ENCODE peak calls at places on chromosomes 3 and 15, in seven cellular contexts. Z is Panc1, W is psoas muscle, R is HepG2, K is fibroblast of lung, Q is cardiac muscle cell, F is adrenal gland. N is an unnamed sample.

GRCh38 chr3:197337214-197337613 is 38.8 kb upstream of the DLG1 start:
- DNase-seq in Z (no peak), W (no peak), R (no peak), K (no peak), Q (no peak), F (no peak), N (no peak)

GRCh38 chr3:55624238-55624637 is 137.1 kb upstream of the WNT5A start:
- DNase-seq in Z (no peak), W (no peak), R (no peak), K (no peak), Q (no peak), F (peak), N (no peak)

GRCh38 chr15:96337354-96337990 is 7.0 kb downstream of the NR2F2 start:
- DNase-seq in Z (no peak), W (no peak), R (peak), K (no peak), Q (no peak), F (peak), N (no peak)

GRCh38 chr3:136954980-136955780 is 2.6 kb upstream of the IL20RB start:
- DNase-seq in Z (no peak), W (no peak), R (peak), K (no peak), Q (no peak), F (no peak), N (no peak)

GRCh38 chr3:45616158-45616557 is 21.6 kb downstream of the LIMD1 start:
- DNase-seq in Z (no peak), W (no peak), R (no peak), K (no peak), Q (no peak), F (no peak), N (no peak)

GRCh38 chr3:27556854-27557253 is 72.7 kb upstream of the SLC4A7 start:
- DNase-seq in Z (no peak), W (no peak), R (no peak), K (peak), Q (no peak), F (no peak), N (peak)

GRCh38 chr3:88057650-88058321 is 1.0 kb downstream of the CGGBP1 start:
- DNase-seq in Z (no peak), W (no peak), R (no peak), K (peak), Q (peak), F (no peak), N (peak)

GRCh38 chr15:66023322-66023972 is 154.2 kb downstream of the RAB11A start:
- DNase-seq in Z (no peak), W (no peak), R (no peak), K (no peak), Q (no peak), F (no peak), N (no peak)

GRCh38 chr3:125125822-125126245 is 70.0 kb upstream of the HEG1 start:
- DNase-seq in Z (no peak), W (no peak), R (peak), K (peak), Q (no peak), F (peak), N (peak)

GRCh38 chr3:170204023-170204472 is 18.2 kb upstream of the PRKCI start:
- DNase-seq in Z (no peak), W (no peak), R (peak), K (no peak), Q (no peak), F (no peak), N (no peak)

GRCh38 chr3:2896281-2896967 is 213.8 kb downstream of the IL5RA start:
- DNase-seq in Z (no peak), W (no peak), R (no peak), K (no peak), Q (no peak), F (no peak), N (peak)

GRCh38 chr3:11514191-11514770 is 129.4 kb downstream of the VGLL4 start:
- DNase-seq in Z (no peak), W (no peak), R (peak), K (peak), Q (no peak), F (peak), N (peak)

GRCh38 chr15:82146990-82147461 is 101.2 kb upstream of the MEX3B start:
- DNase-seq in Z (peak), W (no peak), R (peak), K (peak), Q (no peak), F (peak), N (peak)

GRCh38 chr3:161386991-161387390 is 15.7 kb upstream of the SPTSSB start:
- DNase-seq in Z (no peak), W (no peak), R (peak), K (no peak), Q (no peak), F (no peak), N (no peak)

GRCh38 chr3:97820780-97821179 is 1.0 kb upstream of the CRYBG3 start:
- DNase-seq in Z (no peak), W (no peak), R (no peak), K (no peak), Q (no peak), F (no peak), N (no peak)

GRCh38 chr3:167723872-167724271 is 10.8 kb downstream of the PDCD10 start:
- DNase-seq in Z (no peak), W (no peak), R (no peak), K (no peak), Q (no peak), F (no peak), N (no peak)

GRCh38 chr3:168511428-168512014 is 415.8 kb upstream of the GOLIM4 start:
- DNase-seq in Z (peak), W (no peak), R (no peak), K (peak), Q (peak), F (no peak), N (peak)

DNA sequence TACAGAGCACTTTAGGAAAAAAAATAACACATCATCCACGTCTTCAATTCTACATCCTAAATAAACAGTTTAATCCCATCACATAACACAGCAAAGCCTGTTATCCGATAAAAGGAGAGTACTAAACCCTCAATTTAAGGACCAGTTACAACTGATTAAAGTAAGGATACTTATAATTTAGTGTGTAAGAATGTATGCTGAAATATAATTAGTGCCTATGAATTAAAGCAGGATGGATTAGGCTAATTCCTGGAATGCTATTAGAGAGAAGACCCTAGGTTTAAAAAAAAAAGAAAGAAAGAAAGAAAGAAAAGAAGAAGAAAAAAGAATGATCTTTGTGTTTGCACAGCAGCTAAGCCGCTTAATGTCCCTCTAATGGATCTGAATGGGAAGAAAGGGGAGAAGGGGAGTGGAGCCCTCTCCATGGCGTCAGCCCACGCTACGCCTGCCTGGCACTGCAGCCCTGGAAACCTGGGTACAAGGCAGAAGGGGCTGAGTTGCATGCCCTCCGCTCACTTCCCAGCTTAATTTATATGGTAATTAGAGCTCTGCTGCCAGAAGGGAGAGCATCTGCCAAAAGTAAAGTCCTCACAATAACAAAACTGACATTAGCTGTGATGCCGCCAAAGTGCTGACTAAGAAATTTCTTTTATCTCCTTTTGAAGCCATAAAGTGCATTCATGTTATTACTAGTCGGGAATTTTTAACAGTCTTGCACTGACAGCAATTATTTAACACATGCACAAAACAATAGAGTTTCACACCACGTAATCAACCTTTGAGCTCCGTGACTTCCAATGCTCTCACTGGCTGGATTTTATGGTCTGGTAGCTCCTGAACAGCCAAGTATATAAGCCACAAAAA is 89.9 kb downstream of the FSIP1 start:
- DNase-seq in Z (no peak), W (no peak), R (no peak), K (peak), Q (no peak), F (no peak), N (peak)
- TF ChIP-seq CTCF in Z (no peak), W (no peak), R (no peak), K (no peak), Q (no peak), F (no peak), N (no peak)

DNA sequence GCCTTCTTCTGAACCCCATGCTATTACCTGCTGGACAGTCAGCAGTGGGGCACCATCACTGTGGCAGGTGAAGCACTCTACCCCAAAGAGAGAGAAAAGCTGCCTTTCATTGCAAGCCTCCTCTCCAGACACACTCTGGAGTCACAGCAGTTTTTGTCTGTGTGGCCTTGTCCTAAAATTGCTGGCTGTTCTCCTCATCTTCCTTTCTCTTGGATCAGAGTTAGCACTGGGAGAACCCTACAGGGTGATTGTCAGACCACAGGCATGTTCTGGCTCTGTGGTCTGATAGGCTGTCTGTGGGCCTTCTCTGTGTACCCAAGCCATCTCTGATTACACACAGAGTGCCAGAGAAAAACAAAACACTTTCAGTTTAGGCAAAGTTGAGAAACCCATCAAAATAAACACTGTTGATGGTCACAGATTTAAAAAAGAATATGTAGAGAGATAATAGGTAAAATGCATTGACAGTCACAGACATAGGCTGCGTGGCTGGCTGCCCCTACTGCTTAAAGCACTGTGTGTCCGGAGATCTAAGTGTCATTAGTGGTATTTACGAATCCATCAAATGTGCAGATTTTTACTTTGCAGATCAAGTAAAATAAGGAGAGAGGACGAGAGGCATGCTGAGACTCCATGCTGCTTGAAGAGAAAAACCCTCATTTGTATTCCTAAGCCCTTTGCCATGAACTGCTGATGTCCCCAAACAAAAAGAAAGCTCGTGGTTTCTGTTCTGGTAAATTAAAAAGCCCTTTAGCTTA is 689.9 kb downstream of the TUSC7 start:
- DNase-seq in Z (no peak), W (no peak), R (no peak), K (peak), Q (no peak), F (no peak), N (no peak)
- H3K27ac ChIP-seq in Z (no peak), W (no peak), R (no peak), K (no peak), Q (no peak), F (no peak), N (no peak)

GRCh38 chr3:85801955-85802354 is 843.2 kb downstream of the CADM2 start:
- DNase-seq in Z (no peak), W (no peak), R (peak), K (peak), Q (peak), F (no peak), N (peak)
- TF ChIP-seq CTCF in Z (peak), W (peak), R (peak), K (peak), Q (no peak), F (peak), N (peak)

GRCh38 chr3:184383033-184383740 is 3.3 kb downstream of the CHRD start:
- DNase-seq in Z (no peak), W (no peak), R (no peak), K (no peak), Q (no peak), F (no peak), N (no peak)

GRCh38 chr3:184384342-184384741 is 4.5 kb downstream of the CHRD start:
- DNase-seq in Z (no peak), W (no peak), R (no peak), K (no peak), Q (no peak), F (no peak), N (no peak)

GRCh38 chr3:184381261-184382224 is 1.7 kb downstream of the CHRD start:
- DNase-seq in Z (no peak), W (no peak), R (no peak), K (no peak), Q (peak), F (peak), N (no peak)

GRCh38 chr3:184380627-184381260 is 890 bp downstream of the CHRD start:
- DNase-seq in Z (no peak), W (no peak), R (no peak), K (no peak), Q (peak), F (no peak), N (no peak)

DNA sequence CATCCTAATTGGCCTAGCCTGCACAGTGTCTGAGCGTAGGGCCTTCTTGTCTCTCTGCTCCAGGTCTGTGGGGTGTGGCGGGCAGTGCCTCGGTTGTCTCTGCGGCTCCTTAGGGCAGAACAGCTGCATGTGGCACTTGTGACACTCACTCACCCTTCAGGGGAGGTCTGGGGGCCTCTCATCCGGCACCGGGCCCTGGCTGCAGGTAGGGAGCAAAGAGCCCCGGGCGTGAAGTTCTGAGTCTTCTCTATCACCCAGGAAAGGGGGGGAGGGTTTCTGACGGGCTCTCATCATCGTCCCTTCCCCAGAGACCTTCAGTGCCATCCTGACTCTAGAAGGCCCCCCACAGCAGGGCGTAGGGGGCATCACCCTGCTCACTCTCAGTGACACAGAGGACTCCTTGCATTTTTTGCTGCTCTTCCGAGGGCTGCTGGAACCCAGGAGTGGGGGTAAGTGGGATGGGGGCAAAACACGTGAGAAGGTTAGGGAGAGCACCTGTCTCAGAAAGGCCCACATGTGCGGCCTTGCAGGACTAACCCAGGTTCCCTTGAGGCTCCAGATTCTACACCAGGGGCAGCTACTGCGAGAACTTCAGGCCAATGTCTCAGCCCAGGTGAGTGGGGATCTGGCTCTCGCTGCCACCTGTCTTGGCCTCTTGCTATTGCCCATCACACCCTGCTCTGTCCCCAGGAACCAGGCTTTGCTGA is 2.6 kb downstream of the CHRD start:
- DNase-seq in Z (no peak), W (no peak), R (no peak), K (no peak), Q (no peak), F (no peak), N (no peak)
- H3K27ac ChIP-seq in Z (no peak), W (no peak), R (no peak), K (no peak), Q (no peak), F (no peak), N (no peak)

DNA sequence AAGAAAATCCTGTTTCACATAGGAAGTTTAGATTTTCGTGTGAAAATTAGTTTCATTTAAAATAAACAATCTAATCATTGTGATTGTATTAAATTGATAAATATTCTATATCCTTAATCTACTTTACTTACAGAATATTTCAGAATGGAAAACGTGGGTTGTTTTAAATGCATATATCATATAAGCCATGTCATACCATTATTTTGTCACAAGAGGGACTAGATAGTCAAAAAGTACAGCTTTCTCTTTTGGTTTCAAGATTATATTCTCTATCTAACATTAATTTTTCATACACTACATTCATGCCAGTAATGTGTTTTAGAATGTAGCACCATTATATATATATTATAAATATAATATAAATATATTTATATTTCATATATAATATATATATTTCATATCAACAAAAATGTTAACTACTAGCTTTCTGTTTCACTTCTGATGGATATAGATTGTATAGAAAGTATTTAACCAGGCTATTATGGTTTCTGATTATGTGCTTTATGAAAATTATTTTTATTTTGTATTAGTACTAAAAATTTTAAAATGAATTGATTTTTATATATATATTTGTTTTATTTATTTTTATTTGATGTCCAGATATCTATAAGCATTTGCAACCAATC is 45.3 kb downstream of the OSTN start:
- DNase-seq in Z (no peak), W (no peak), R (peak), K (peak), Q (no peak), F (no peak), N (no peak)
- TF ChIP-seq CTCF in Z (no peak), W (peak), R (peak), K (no peak), Q (peak), F (peak), N (peak)

GRCh38 chr3:50139718-50140423 is 15.3 kb upstream of the SEMA3F start:
- DNase-seq in Z (no peak), W (no peak), R (no peak), K (no peak), Q (peak), F (no peak), N (no peak)

GRCh38 chr3:50140990-50141389 is 14.1 kb upstream of the SEMA3F start:
- DNase-seq in Z (no peak), W (no peak), R (no peak), K (no peak), Q (no peak), F (no peak), N (no peak)

GRCh38 chr3:50138266-50139230 is 16.6 kb upstream of the SEMA3F start:
- DNase-seq in Z (no peak), W (no peak), R (no peak), K (peak), Q (no peak), F (no peak), N (peak)

GRCh38 chr3:50137567-50137966 is 17.6 kb upstream of the SEMA3F start:
- DNase-seq in Z (no peak), W (no peak), R (no peak), K (no peak), Q (no peak), F (no peak), N (no peak)

DNA sequence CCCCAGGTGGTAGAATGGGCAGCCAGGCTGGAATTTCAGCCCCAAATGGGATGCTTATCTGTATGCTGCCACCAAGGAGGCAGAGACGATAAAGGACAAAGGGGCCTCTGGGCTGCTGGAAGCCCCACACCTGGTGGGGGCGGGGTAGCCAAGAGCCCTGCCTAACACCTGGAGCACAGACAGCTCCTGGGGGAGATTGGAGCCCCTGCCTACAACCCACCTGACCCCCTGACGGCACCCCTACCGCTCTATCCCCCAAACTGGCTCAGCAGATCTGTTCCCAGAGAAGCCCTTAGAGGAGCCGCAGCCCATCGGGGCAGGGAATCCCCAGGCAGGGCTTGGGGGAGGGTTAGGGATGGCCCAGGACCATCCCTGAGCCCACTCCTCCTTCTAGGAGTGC is 15.8 kb upstream of the SEMA3F start:
- DNase-seq in Z (no peak), W (no peak), R (no peak), K (no peak), Q (no peak), F (no peak), N (no peak)
- H3K27ac ChIP-seq in Z (no peak), W (no peak), R (no peak), K (no peak), Q (no peak), F (no peak), N (peak)

N was measured in hepatocyte.